ENCODE peak calls at places on chromosome 2, in seven cellular contexts. V is AML-193; N is stimulated activated CD4-positive, alpha-beta T cell treated with anti-CD3 and anti-CD28 coated beads, Interleukin-2, amount 100 ng/mL, for 48 hours; L is right atrium auricular region; X is stimulated activated CD8-positive, alpha-beta memory T cell treated with anti-CD3 and anti-CD28 coated beads, Interleukin-7, amount 100 ng/mL, for 4 hours; J is T47D; Q is NCI-H2081. Z is an unnamed sample.

GRCh38 chr2:72134408-72134996 is 13.2 kb downstream of the CYP26B1 start:
- DNase-seq in V (no peak), N (no peak), L (no peak), X (no peak), J (no peak), Q (no peak), Z (no peak)

GRCh38 chr2:230770804-230771203 is 58.2 kb downstream of the CAB39 start:
- DNase-seq in V (no peak), N (no peak), L (no peak), X (no peak), J (no peak), Q (no peak), Z (no peak)

GRCh38 chr2:128701443-128701842 is 382.8 kb upstream of the HS6ST1 start:
- DNase-seq in V (no peak), N (no peak), L (no peak), X (no peak), J (no peak), Q (no peak), Z (no peak)

GRCh38 chr2:219527076-219527394 is 12.8 kb downstream of the ASIC4 start:
- DNase-seq in V (no peak), N (no peak), L (no peak), X (no peak), J (no peak), Q (no peak), Z (no peak)

GRCh38 chr2:219645631-219646527 is 18.4 kb downstream of the SLC4A3 start:
- DNase-seq in V (no peak), N (no peak), L (no peak), X (no peak), J (no peak), Q (no peak), Z (no peak)

GRCh38 chr2:126915903-126916302 is 17.2 kb downstream of the TEX51 start:
- DNase-seq in V (no peak), N (no peak), L (no peak), X (no peak), J (no peak), Q (no peak), Z (no peak)

GRCh38 chr2:172552547-172553291 is 3.2 kb upstream of the PDK1 start:
- DNase-seq in V (no peak), N (no peak), L (no peak), X (no peak), J (no peak), Q (no peak), Z (no peak)

GRCh38 chr2:119448427-119449141 is 16.9 kb downstream of the TMEM37 start:
- DNase-seq in V (no peak), N (no peak), L (no peak), X (no peak), J (no peak), Q (no peak), Z (no peak)

GRCh38 chr2:60313470-60314172 is 239.8 kb downstream of the BCL11A start:
- DNase-seq in V (no peak), N (no peak), L (no peak), X (no peak), J (no peak), Q (no peak), Z (no peak)